ENCODE peak calls at places on chromosomes 4 and X, in eight cellular contexts. K is CD4-positive, alpha-beta memory T cell; A is lower leg skin; Z is tibial nerve; I is frontal cortex; S is GM04504; W is colonic mucosa; J is foreskin fibroblast. V is an unnamed sample.

GRCh38 chr4:76548704-76549103 is 113.7 kb downstream of the SHROOM3 start:
- DNase-seq in W (no peak), Z (no peak), K (no peak), J (no peak), S (no peak), A (no peak), I (no peak), V (peak; percentile 27)

GRCh38 chr4:74308215-74308614 is at the start of gene EPGN:
- DNase-seq in S (peak; percentile 16), I (no peak), J (peak; percentile 56), K (peak; percentile 33), A (no peak), W (no peak), Z (no peak), V (no peak)

GRCh38 chr4:183838987-183839712 is 66.0 kb upstream of the STOX2 start:
- DNase-seq in A (no peak), W (no peak), S (no peak), Z (no peak), I (no peak), K (no peak), J (peak; percentile 2), V (no peak)

GRCh38 chrX:15465896-15466651 is 27.1 kb downstream of the PIR start:
- DNase-seq in J (peak; percentile 32), W (no peak), A (no peak), K (no peak), I (no peak), S (peak; percentile 4), Z (no peak), V (no peak)

GRCh38 chr4:186019264-186019663 is 49.7 kb upstream of the TLR3 start:
- DNase-seq in Z (no peak), S (no peak), J (no peak), W (no peak), I (no peak), A (no peak), K (no peak), V (no peak)

GRCh38 chrX:119757979-119758681 is at the start of gene SOWAHD:
- DNase-seq in J (peak; percentile 47), I (no peak), K (peak; percentile 32), S (no peak), Z (no peak), A (no peak), W (peak; percentile 78), V (peak; percentile 26)

GRCh38 chrX:295136-295535 is 14.0 kb downstream of the PLCXD1 start:
- DNase-seq in A (no peak), J (no peak), S (no peak), Z (no peak), W (no peak), K (no peak), I (no peak), V (no peak)

GRCh38 chr4:37889849-37890500 is 909 bp upstream of the TBC1D1 start:
- DNase-seq in W (no peak), S (no peak), Z (no peak), J (peak; percentile 36), K (no peak), I (peak; percentile 35), A (no peak), V (no peak)

GRCh38 chrX:24479924-24480722 is 15.0 kb downstream of the PDK3 start:
- DNase-seq in W (peak; percentile 67), Z (no peak), S (no peak), A (no peak), I (no peak), J (no peak), K (peak; percentile 89), V (no peak)

GRCh38 chr4:119139316-119139715 is 3.7 kb downstream of the MYOZ2 start:
- DNase-seq in J (peak; percentile 55), Z (no peak), I (no peak), W (no peak), A (no peak), K (no peak), S (no peak), V (no peak)

GRCh38 chr4:100811046-100811445 is 293.2 kb upstream of the EMCN start:
- DNase-seq in A (no peak), J (no peak), I (no peak), Z (no peak), K (no peak), S (no peak), W (no peak), V (no peak)

GRCh38 chr4:76640252-76640925 is 205.4 kb downstream of the SHROOM3 start:
- DNase-seq in Z (no peak), K (no peak), I (no peak), A (no peak), S (no peak), W (no peak), J (no peak), V (peak; percentile 37)

GRCh38 chr4:12146349-12146748 is 717.7 kb upstream of the HS3ST1 start:
- DNase-seq in J (no peak), S (no peak), W (no peak), K (no peak), A (no peak), I (no peak), Z (no peak), V (no peak)